ENCODE peak calls at places on chromosomes 5 and 9, in five cellular contexts. One of them, this sample, is unnamed.

GRCh38 chr5:9545301-9545958 is 445 bp downstream of the SEMA5A start:
- DNase-seq in HT1080: no peak
- DNase-seq in HEK293T: no peak
- DNase-seq in posterior cingulate gyrus: no peak
- DNase-seq in left cardiac atrium: peak; percentile 28
- DNase-seq in this sample: peak; percentile 31

GRCh38 chr9:3931996-3932906 is 367.6 kb downstream of the GLIS3 start:
- DNase-seq in HT1080: peak; percentile 10
- DNase-seq in HEK293T: no peak
- DNase-seq in left cardiac atrium: no peak
- DNase-seq in posterior cingulate gyrus: no peak
- DNase-seq in this sample: peak; percentile 45

GRCh38 chr5:612498-613424 is 621 bp downstream of the CEP72 start:
- DNase-seq in HT1080: peak; percentile 25
- DNase-seq in posterior cingulate gyrus: no peak
- DNase-seq in left cardiac atrium: no peak
- DNase-seq in HEK293T: peak; percentile 45
- DNase-seq in this sample: peak; percentile 20

GRCh38 chr5:170534177-170534576 is 30.4 kb downstream of the KCNIP1 start:
- DNase-seq in HT1080: no peak
- DNase-seq in left cardiac atrium: no peak
- DNase-seq in HEK293T: no peak
- DNase-seq in posterior cingulate gyrus: no peak
- DNase-seq in this sample: no peak

GRCh38 chr5:132322266-132322665 is 28.1 kb downstream of the SLC22A4 start:
- DNase-seq in posterior cingulate gyrus: no peak
- DNase-seq in HT1080: no peak
- DNase-seq in HEK293T: no peak
- DNase-seq in left cardiac atrium: no peak
- DNase-seq in this sample: peak; percentile 19

GRCh38 chr9:607417-607816 is 234.1 kb upstream of the DMRT1 start:
- DNase-seq in HT1080: no peak
- DNase-seq in posterior cingulate gyrus: no peak
- DNase-seq in HEK293T: no peak
- DNase-seq in left cardiac atrium: no peak
- DNase-seq in this sample: no peak

GRCh38 chr9:12391839-12392509 is 301.2 kb upstream of the TYRP1 start:
- DNase-seq in posterior cingulate gyrus: no peak
- DNase-seq in HEK293T: no peak
- DNase-seq in left cardiac atrium: no peak
- DNase-seq in HT1080: no peak
- DNase-seq in this sample: no peak

GRCh38 chr5:135375040-135375439 is 24.0 kb downstream of the MACROH2A1 start:
- DNase-seq in posterior cingulate gyrus: no peak
- DNase-seq in HT1080: no peak
- DNase-seq in left cardiac atrium: no peak
- DNase-seq in HEK293T: no peak
- DNase-seq in this sample: no peak

GRCh38 chr5:117667105-117667504 is 1092.5 kb upstream of the SEMA6A start:
- DNase-seq in HT1080: no peak
- DNase-seq in HEK293T: no peak
- DNase-seq in posterior cingulate gyrus: no peak
- DNase-seq in left cardiac atrium: no peak
- DNase-seq in this sample: no peak

GRCh38 chr5:173954671-173955605 is 34.0 kb upstream of the C5orf47 start:
- DNase-seq in posterior cingulate gyrus: no peak
- DNase-seq in HEK293T: no peak
- DNase-seq in left cardiac atrium: no peak
- DNase-seq in HT1080: no peak
- DNase-seq in this sample: no peak

GRCh38 chr9:71984388-71985069 is 73.1 kb downstream of the C9orf85 start:
- DNase-seq in posterior cingulate gyrus: no peak
- DNase-seq in HEK293T: no peak
- DNase-seq in left cardiac atrium: peak; percentile 56
- DNase-seq in HT1080: peak; percentile 4
- DNase-seq in this sample: peak; percentile 30

GRCh38 chr9:108565651-108566378 is 290.0 kb downstream of the ACTL7B start:
- DNase-seq in left cardiac atrium: peak; percentile 36
- DNase-seq in HEK293T: peak; percentile 72
- DNase-seq in posterior cingulate gyrus: peak; percentile 46
- DNase-seq in HT1080: peak; percentile 73
- DNase-seq in this sample: peak; percentile 93

GRCh38 chr5:68641211-68641610 is 425.7 kb downstream of the PIK3R1 start:
- DNase-seq in left cardiac atrium: no peak
- DNase-seq in posterior cingulate gyrus: no peak
- DNase-seq in HT1080: no peak
- DNase-seq in HEK293T: no peak
- DNase-seq in this sample: no peak

GRCh38 chr5:148011407-148012124 is 52.2 kb upstream of the SPINK5 start:
- DNase-seq in left cardiac atrium: no peak
- DNase-seq in posterior cingulate gyrus: no peak
- DNase-seq in HT1080: peak; percentile 90
- DNase-seq in HEK293T: no peak
- DNase-seq in this sample: peak; percentile 2

GRCh38 chr9:116175616-116176015 is 22.0 kb downstream of the PAPPA start:
- DNase-seq in posterior cingulate gyrus: no peak
- DNase-seq in HEK293T: no peak
- DNase-seq in left cardiac atrium: no peak
- DNase-seq in HT1080: peak; percentile 58
- DNase-seq in this sample: no peak

GRCh38 chr5:148623741-148624140 is 30.6 kb downstream of the HTR4 start:
- DNase-seq in left cardiac atrium: no peak
- DNase-seq in posterior cingulate gyrus: no peak
- DNase-seq in HT1080: peak; percentile 53
- DNase-seq in HEK293T: no peak
- DNase-seq in this sample: no peak

GRCh38 chr5:32964246-32964645 is 253.1 kb downstream of the NPR3 start:
- DNase-seq in left cardiac atrium: no peak
- DNase-seq in HEK293T: no peak
- DNase-seq in posterior cingulate gyrus: no peak
- DNase-seq in HT1080: no peak
- DNase-seq in this sample: no peak

GRCh38 chr9:89639367-89639795 is 34.6 kb downstream of the GADD45G start:
- DNase-seq in posterior cingulate gyrus: peak; percentile 25
- DNase-seq in HEK293T: no peak
- DNase-seq in HT1080: no peak
- DNase-seq in left cardiac atrium: peak; percentile 79
- DNase-seq in this sample: no peak